ENCODE peak calls at places on chromosomes 16 and 17, in seven cellular contexts. S is lung, O is dorsolateral prefrontal cortex, Q is A549, J is left lung, I is aorta, N is heart right ventricle. M is an unnamed sample.

GRCh38 chr17:42544874-42545283 is 7.8 kb upstream of the HSD17B1 start:
- DNase-seq in S (no peak), J (no peak), Q (no peak), I (no peak), N (no peak), O (no peak), M (no peak)

GRCh38 chr17:66724581-66725341 is 110.2 kb upstream of the CACNG5 start:
- DNase-seq in S (no peak), J (no peak), I (no peak), Q (peak), O (no peak), N (no peak), M (peak)

GRCh38 chr16:46871587-46871986 is 12.6 kb upstream of the GPT2 start:
- DNase-seq in S (no peak), Q (no peak), J (no peak), N (no peak), I (no peak), O (no peak), M (no peak)

GRCh38 chr17:38338053-38338452 is 5.7 kb downstream of the GPR179 start:
- DNase-seq in S (no peak), I (no peak), O (no peak), N (no peak), J (no peak), Q (no peak), M (no peak)

GRCh38 chr17:2053380-2054261 is 1.3 kb upstream of the HIC1 start:
- DNase-seq in J (peak), O (no peak), N (peak), Q (peak), S (no peak), I (peak), M (peak)

GRCh38 chr17:72255481-72255880 is 134.7 kb downstream of the SOX9 start:
- DNase-seq in J (no peak), Q (no peak), N (no peak), S (no peak), I (no peak), O (no peak), M (no peak)

GRCh38 chr17:83194761-83195329 is 115.4 kb downstream of the METRNL start:
- DNase-seq in I (peak), J (peak), N (peak), Q (no peak), S (no peak), O (no peak), M (peak)

GRCh38 chr17:13671341-13671740 is 69.6 kb upstream of the HS3ST3A1 start:
- DNase-seq in S (no peak), N (no peak), O (no peak), I (no peak), Q (no peak), J (no peak), M (no peak)

GRCh38 chr16:47258874-47259461 is 115.2 kb upstream of the NETO2 start:
- DNase-seq in J (no peak), O (no peak), I (no peak), N (no peak), S (no peak), Q (peak), M (no peak)

GRCh38 chr16:69711115-69711740 is 15.1 kb downstream of the NQO1 start:
- DNase-seq in J (no peak), Q (no peak), N (no peak), O (no peak), S (peak), I (peak), M (no peak)

GRCh38 chr16:10979717-10980601 is 35.6 kb downstream of the CLEC16A start:
- DNase-seq in Q (no peak), I (peak), N (no peak), J (no peak), S (peak), O (peak), M (peak)

GRCh38 chr16:63361032-63361624 is 1324.9 kb upstream of the CDH8 start:
- DNase-seq in Q (peak), S (no peak), O (no peak), J (no peak), I (no peak), N (no peak), M (no peak)

GRCh38 chr17:8248751-8249607 is at the start of gene PFAS:
- DNase-seq in Q (peak), I (peak), J (peak), S (peak), O (peak), N (peak), M (peak)

GRCh38 chr17:59437766-59438165 is 106.3 kb downstream of the YPEL2 start:
- DNase-seq in J (no peak), I (no peak), Q (no peak), S (no peak), O (no peak), N (no peak), M (no peak)

GRCh38 chr17:17075037-17075755 is 32.9 kb downstream of the MPRIP start:
- DNase-seq in N (peak), Q (no peak), O (no peak), S (no peak), J (no peak), I (peak), M (peak)

GRCh38 chr17:48192321-48192731 is 84.8 kb downstream of the SNX11 start:
- DNase-seq in I (no peak), J (no peak), O (no peak), N (no peak), S (no peak), Q (no peak), M (no peak)

GRCh38 chr17:72976971-72977767 is 115.3 kb downstream of the SLC39A11 start:
- DNase-seq in S (peak), J (no peak), N (peak), Q (peak), I (peak), O (no peak), M (peak)

GRCh38 chr17:82946081-82946480 is 106.3 kb upstream of the ZNF750 start:
- DNase-seq in I (no peak), J (no peak), Q (no peak), N (no peak), S (no peak), O (no peak), M (no peak)

GRCh38 chr17:74408262-74408661 is 23.6 kb upstream of the GPRC5C start:
- DNase-seq in Q (peak), O (no peak), S (peak), N (no peak), J (no peak), I (no peak), M (no peak)

GRCh38 chr17:55330344-55330933 is 65.7 kb downstream of the HLF start:
- DNase-seq in J (no peak), S (no peak), N (no peak), Q (no peak), O (no peak), I (no peak), M (no peak)

GRCh38 chr17:82924812-82925211 is 85.0 kb upstream of the ZNF750 start:
- DNase-seq in I (peak), O (no peak), N (no peak), J (peak), Q (no peak), S (no peak), M (no peak)

GRCh38 chr16:28196331-28196987 is 15.3 kb downstream of the XPO6 start:
- DNase-seq in S (no peak), I (no peak), Q (no peak), O (no peak), J (no peak), N (no peak), M (no peak)

GRCh38 chr16:73046484-73047214 is 1.3 kb downstream of the ZFHX3 start:
- DNase-seq in O (no peak), J (no peak), Q (no peak), S (no peak), N (no peak), I (peak), M (peak)

GRCh38 chr17:78893684-78894083 is 9.3 kb downstream of the CEP295NL start:
- DNase-seq in N (no peak), Q (no peak), I (no peak), S (no peak), O (peak), J (no peak), M (no peak)

GRCh38 chr17:65472602-65473001 is 88.8 kb downstream of the AXIN2 start:
- DNase-seq in I (peak), Q (no peak), N (no peak), S (peak), O (no peak), J (no peak), M (no peak)

GRCh38 chr16:23072084-23072599 is 77.1 kb downstream of the USP31 start:
- DNase-seq in S (no peak), O (no peak), I (peak), J (peak), Q (peak), N (peak), M (peak)

GRCh38 chr17:44115585-44116415 is 7.6 kb downstream of the HDAC5 start:
- DNase-seq in J (no peak), N (no peak), Q (peak), S (no peak), I (no peak), O (no peak), M (no peak)

GRCh38 chr17:33099252-33099651 is 107.6 kb downstream of the SPACA3 start:
- DNase-seq in I (no peak), Q (no peak), S (no peak), O (no peak), J (no peak), N (no peak), M (no peak)

GRCh38 chr17:80662557-80662956 is 117.9 kb downstream of the RPTOR start:
- DNase-seq in O (no peak), N (no peak), I (no peak), J (no peak), Q (no peak), S (no peak), M (no peak)

GRCh38 chr16:53036066-53036465 is 16.6 kb downstream of the CHD9NB start:
- DNase-seq in N (no peak), J (no peak), S (no peak), Q (no peak), I (no peak), O (no peak), M (no peak)

GRCh38 chr17:57284583-57284982 is 28.3 kb downstream of the MSI2 start:
- DNase-seq in N (no peak), J (no peak), Q (no peak), I (no peak), S (no peak), O (no peak), M (no peak)

GRCh38 chr17:79808763-79809529 is 12.1 kb upstream of the CBX8 start:
- DNase-seq in I (no peak), O (no peak), J (no peak), Q (peak), N (no peak), S (peak), M (no peak)

GRCh38 chr17:57255776-57256681 is at the start of gene MSI2:
- DNase-seq in Q (peak), N (peak), J (peak), O (peak), I (peak), S (peak), M (peak)

GRCh38 chr17:49401971-49402491 is 12.7 kb downstream of the PHB1 start:
- DNase-seq in J (no peak), I (no peak), S (no peak), O (peak), Q (no peak), N (no peak), M (peak)

GRCh38 chr17:47665655-47666054 is 15.9 kb downstream of the KPNB1 start:
- DNase-seq in Q (no peak), N (no peak), I (no peak), S (no peak), O (no peak), J (no peak), M (no peak)

GRCh38 chr16:30769379-30770089 is 7.4 kb downstream of the RNF40 start:
- DNase-seq in J (peak), I (peak), O (no peak), S (no peak), Q (no peak), N (no peak), M (no peak)
- H3K27ac ChIP-seq in J (no peak), I (no peak), O (no peak), S (no peak), Q (no peak), N (no peak), M (no peak)

GRCh38 chr16:1026057-1026783 is 44.6 kb downstream of the SOX8 start:
- DNase-seq in O (peak), S (no peak), Q (no peak), I (no peak), J (no peak), N (no peak), M (no peak)

GRCh38 chr16:1028524-1029258 is 43.9 kb upstream of the SSTR5 start:
- DNase-seq in Q (no peak), N (no peak), O (no peak), I (no peak), S (no peak), J (no peak), M (no peak)

GRCh38 chr16:1026784-1027415 is 45.3 kb downstream of the SOX8 start:
- DNase-seq in I (no peak), Q (no peak), O (peak), J (no peak), S (no peak), N (no peak), M (no peak)

GRCh38 chr16:1028056-1028455 is 44.5 kb upstream of the SSTR5 start:
- DNase-seq in N (no peak), J (no peak), I (no peak), S (no peak), O (no peak), Q (no peak), M (no peak)

DNA sequence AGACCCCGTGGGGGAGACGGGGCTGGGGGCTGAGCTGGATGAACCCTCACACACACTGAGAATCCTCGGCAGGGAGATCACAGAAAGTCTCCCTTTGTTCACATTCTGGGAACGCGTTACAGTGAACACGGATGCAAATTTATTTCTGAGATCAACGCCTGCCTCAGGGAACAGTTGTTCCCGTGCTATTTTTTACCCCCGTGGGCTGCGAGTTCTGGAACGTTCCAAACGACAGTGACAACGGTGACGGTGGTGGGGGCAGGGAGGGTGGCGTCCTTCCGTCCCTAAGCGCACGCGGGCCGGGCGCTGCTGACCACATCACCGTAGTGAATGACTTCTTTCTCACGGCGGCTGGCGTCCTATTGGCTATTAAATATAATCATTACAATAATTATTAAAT is 45.1 kb upstream of the SSTR5 start:
- DNase-seq in N (no peak), Q (no peak), J (no peak), S (no peak), I (no peak), O (peak), M (no peak)
- H3K4me3 ChIP-seq in N (no peak), Q (no peak), J (no peak), S (no peak), I (no peak), O (no peak), M (no peak)

DNA sequence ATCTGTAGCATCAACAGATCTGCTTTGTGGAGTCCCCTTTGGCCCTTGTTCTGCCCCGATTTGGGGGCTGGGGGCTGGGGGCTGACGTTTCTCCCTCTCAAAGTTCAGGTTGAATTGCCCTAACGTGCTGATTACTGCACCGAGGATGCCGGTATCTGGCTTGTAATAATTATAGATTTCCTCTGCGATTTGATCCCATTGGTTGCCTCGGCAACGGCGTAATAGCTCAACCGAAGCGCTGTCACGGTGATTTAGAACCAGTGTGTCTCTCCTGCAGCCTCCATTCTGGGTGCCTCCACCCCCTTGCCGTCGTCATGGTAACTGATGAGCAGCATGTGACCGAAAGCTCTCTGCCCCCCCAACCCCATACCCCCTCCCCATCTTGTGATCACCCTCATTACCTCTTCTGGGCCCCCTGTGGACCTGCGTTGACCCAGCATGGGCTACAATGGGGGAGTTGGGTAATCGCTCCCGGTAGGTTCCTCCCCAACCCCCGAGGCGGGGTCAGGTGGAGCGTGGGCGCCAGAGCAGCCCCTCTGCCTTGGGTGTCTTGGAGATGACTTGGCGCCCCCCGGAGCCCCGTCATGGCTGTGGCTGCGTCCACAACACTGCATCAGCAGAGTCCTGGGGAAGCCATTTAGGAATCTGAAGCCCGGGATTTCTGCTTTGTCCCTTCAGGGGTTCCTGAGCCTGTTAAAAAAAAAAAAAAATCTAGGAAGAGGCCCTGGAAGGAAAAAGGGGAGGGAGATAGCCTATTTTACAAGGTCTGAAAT is 38.4 kb downstream of the ABAT start:
- DNase-seq in J (no peak), S (no peak), I (no peak), O (peak), Q (no peak), N (no peak), M (no peak)
- H3K27ac ChIP-seq in J (no peak), S (no peak), I (no peak), O (peak), Q (no peak), N (no peak), M (no peak)

GRCh38 chr16:25030420-25031131 is 15.4 kb upstream of the ARHGAP17 start:
- DNase-seq in O (no peak), Q (no peak), J (no peak), I (no peak), S (no peak), N (no peak), M (no peak)
- H3K4me3 ChIP-seq in O (peak), Q (no peak), J (peak), I (no peak), S (no peak), N (peak), M (peak)

DNA sequence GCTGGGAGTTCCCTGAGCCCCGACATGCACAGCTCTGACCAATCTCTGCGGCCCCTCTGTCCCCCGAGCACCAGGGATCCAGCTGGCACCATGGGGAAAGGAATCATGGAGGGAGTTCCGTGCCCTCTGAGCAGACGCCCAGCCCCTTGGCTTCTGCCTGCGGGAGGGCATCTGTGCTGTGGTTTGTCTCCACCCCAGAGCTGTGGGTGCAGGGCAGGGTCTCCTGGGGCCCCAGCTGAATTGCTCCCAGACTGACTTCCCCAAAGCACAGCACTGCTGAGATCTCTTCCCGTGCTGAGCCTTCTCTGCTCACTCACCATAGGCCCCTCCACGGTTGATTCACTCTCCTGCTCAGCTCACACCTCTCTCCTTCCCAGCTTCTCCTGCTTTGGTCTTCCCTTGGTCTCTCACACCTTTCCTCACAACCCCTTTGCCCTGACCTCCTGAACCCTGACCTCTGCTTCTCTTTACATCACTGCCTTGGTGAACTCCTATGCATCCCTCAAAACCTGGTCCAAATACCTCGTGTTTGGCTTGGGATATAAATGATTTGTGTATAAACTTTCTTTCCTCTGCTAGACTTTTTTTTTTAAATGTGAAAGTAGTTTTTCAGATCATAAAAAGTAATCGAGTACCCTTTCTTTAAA is 265.2 kb downstream of the SEC14L1 start:
- DNase-seq in J (no peak), Q (no peak), O (no peak), N (no peak), I (no peak), S (no peak), M (no peak)
- H3K27ac ChIP-seq in J (peak), Q (peak), O (no peak), N (peak), I (peak), S (peak), M (peak)

GRCh38 chr16:57987441-57988177 is 12.9 kb downstream of the ZNF319 start:
- DNase-seq in O (no peak), Q (no peak), S (no peak), N (no peak), I (no peak), J (peak), M (no peak)

GRCh38 chr16:57984443-57985203 is 13.7 kb upstream of the CNGB1 start:
- DNase-seq in Q (peak), J (peak), N (peak), O (peak), I (peak), S (peak), M (peak)

GRCh38 chr16:57988929-57989328 is 11.5 kb downstream of the ZNF319 start:
- DNase-seq in I (no peak), O (no peak), Q (peak), J (peak), N (peak), S (no peak), M (peak)

GRCh38 chr16:57985204-57986121 is 14.5 kb upstream of the CNGB1 start:
- DNase-seq in N (no peak), O (no peak), I (no peak), Q (no peak), J (peak), S (no peak), M (peak)

GRCh38 chr16:57986196-57986595 is 14.3 kb downstream of the ZNF319 start:
- DNase-seq in O (no peak), I (no peak), J (peak), N (no peak), Q (no peak), S (no peak), M (peak)
- H3K4me3 ChIP-seq in O (no peak), I (no peak), J (no peak), N (no peak), Q (no peak), S (no peak), M (no peak)

GRCh38 chr16:71929048-71929447 is 33.7 kb downstream of the IST1 start:
- DNase-seq in Q (no peak), I (no peak), J (no peak), N (no peak), S (no peak), O (no peak), M (peak)
- H3K27ac ChIP-seq in Q (no peak), I (no peak), J (no peak), N (peak), S (no peak), O (peak), M (peak)

DNA sequence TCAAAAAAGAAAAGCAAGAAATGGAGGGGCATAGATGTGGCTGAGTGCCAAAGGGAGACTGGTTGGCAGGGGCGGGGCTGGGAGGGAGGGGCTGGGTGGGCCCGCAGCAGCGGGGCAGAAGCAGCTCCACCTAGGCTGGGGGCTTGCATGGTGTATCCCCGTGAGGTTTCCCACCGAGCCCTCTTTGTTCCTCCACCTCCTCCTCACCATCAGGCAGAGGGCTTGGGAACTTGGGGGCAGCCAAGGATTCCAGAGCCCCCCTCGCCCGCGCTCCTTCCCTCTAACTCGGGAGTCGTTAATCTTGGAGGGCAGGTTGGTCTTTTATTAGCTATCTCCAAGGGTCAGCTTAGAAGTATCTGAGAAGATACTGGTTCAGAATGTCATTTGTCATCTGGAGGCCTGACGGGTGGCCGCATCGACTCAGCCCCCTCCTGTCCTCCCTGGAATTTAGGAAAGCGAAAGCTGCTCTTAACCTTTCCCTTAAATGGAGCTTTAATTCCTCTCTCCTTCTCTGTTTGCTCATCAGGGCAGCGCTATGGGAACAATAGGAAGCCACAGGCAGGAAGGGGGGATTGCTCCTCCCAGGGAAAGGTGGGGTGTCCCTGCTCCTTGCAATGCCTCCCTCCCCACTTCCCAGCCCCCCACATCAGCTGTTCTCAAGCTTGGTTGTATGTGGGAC is 274.3 kb upstream of the XYLT1 start:
- DNase-seq in J (no peak), O (no peak), I (no peak), N (no peak), S (no peak), Q (no peak), M (no peak)
- H3K4me3 ChIP-seq in J (no peak), O (no peak), I (no peak), N (no peak), S (no peak), Q (no peak), M (peak)

M was measured in sigmoid colon.